ENCODE peak calls at places on chromosomes 16 and 17, in nine cellular contexts. H, D, K, A, V, N, X, L and C are unnamed samples.

GRCh38 chr16:50067290-50067853 is 1.6 kb downstream of the HEATR3 start:
- DNase-seq in H (peak; percentile 61), D (peak; percentile 23), L (peak; percentile 31), A (peak; percentile 71), V (peak; percentile 75), K (no peak), X (no peak), N (peak; percentile 48), C (peak; percentile 48)

GRCh38 chr16:84677017-84677803 is 22.6 kb upstream of the USP10 start:
- DNase-seq in H (no peak), D (no peak), X (no peak), V (no peak), N (no peak), L (peak; percentile 37), K (no peak), A (no peak), C (no peak)

GRCh38 chr17:7854851-7855642 is at the start of gene TMEM88:
- DNase-seq in H (no peak), X (no peak), D (peak; percentile 80), L (peak; percentile 87), V (no peak), K (peak; percentile 14), A (no peak), N (no peak), C (peak; percentile 52)

GRCh38 chr17:55654821-55655220 is 67.8 kb downstream of the TMEM100 start:
- DNase-seq in X (no peak), D (no peak), H (no peak), K (no peak), V (no peak), A (no peak), L (no peak), N (no peak), C (no peak)

GRCh38 chr16:11396241-11397048 is 51.2 kb downstream of the RMI2 start:
- DNase-seq in A (peak; percentile 66), X (peak; percentile 76), N (no peak), L (peak; percentile 89), K (peak; percentile 51), D (peak; percentile 92), V (peak; percentile 69), H (peak; percentile 59), C (peak; percentile 91)

GRCh38 chr16:27640277-27640600 is 90.3 kb downstream of the KATNIP start:
- DNase-seq in A (no peak), D (no peak), K (peak; percentile 32), N (no peak), L (no peak), V (no peak), X (no peak), H (no peak), C (no peak)

GRCh38 chr16:53695070-53695469 is 8.6 kb downstream of the RPGRIP1L start:
- DNase-seq in H (peak; percentile 91), L (no peak), X (no peak), K (no peak), D (no peak), V (no peak), A (no peak), N (no peak), C (no peak)

GRCh38 chr17:16929757-16930520 is 42.0 kb downstream of the TNFRSF13B start:
- DNase-seq in L (peak; percentile 63), X (no peak), D (no peak), N (no peak), H (no peak), K (no peak), V (no peak), A (no peak), C (no peak)

GRCh38 chr17:18946536-18946935 is 5.4 kb upstream of the SLC5A10 start:
- DNase-seq in D (no peak), A (no peak), N (no peak), K (no peak), L (no peak), V (no peak), X (no peak), H (no peak), C (no peak)

GRCh38 chr16:4200000-4200780 is 41.7 kb downstream of the SRL start:
- DNase-seq in A (peak; percentile 56), H (peak; percentile 58), X (peak; percentile 84), K (peak; percentile 55), L (no peak), N (no peak), D (peak; percentile 77), V (peak; percentile 72), C (peak; percentile 80)

GRCh38 chr17:57355090-57355859 is 99.0 kb downstream of the MSI2 start:
- DNase-seq in L (no peak), V (peak; percentile 28), A (peak; percentile 47), N (no peak), D (no peak), X (no peak), K (no peak), H (no peak), C (no peak)

GRCh38 chr16:27233731-27234130 is 30.4 kb downstream of the KDM8 start:
- DNase-seq in K (no peak), A (peak; percentile 44), D (no peak), L (peak; percentile 73), X (no peak), H (no peak), N (no peak), V (no peak), C (no peak)

DNA sequence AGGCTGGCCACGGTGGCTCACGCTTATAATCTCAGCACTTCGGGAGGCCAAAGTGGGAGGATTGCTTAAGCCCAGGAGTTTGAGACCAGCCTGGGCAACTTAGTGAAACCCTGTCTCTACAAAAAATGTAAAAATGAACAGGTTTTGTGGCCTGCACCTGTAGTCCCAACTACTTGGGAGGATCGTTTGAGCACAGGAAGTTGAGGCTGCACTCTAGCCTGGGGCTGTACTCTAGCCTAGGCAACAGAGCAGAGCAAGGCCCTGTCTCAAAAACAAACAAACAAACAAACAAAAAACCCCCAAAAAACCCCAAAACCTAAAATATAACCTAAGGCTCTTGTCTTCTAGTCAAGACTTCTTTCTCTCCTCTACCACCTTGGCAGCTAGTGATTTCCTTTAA is 7.4 kb upstream of the HIGD1B start:
- DNase-seq in H (no peak), L (no peak), N (no peak), D (no peak), V (no peak), K (no peak), A (no peak), X (no peak), C (no peak)
- TF ChIP-seq CTCF in H (no peak), L (no peak), N (no peak), D (no peak), V (no peak), K (no peak), A (no peak), X (no peak), C (no peak)

GRCh38 chr16:2084688-2085625 is 37.2 kb downstream of the TSC2 start:
- DNase-seq in V (no peak), K (no peak), L (no peak), A (no peak), H (no peak), D (no peak), X (no peak), N (no peak), C (no peak)
- TF ChIP-seq CTCF in V (no peak), K (no peak), L (no peak), A (no peak), H (no peak), D (no peak), X (no peak), N (no peak), C (no peak)

GRCh38 chr17:33745047-33745783 is 452.1 kb upstream of the ASIC2 start:
- DNase-seq in K (no peak), V (no peak), N (no peak), L (no peak), X (no peak), H (no peak), D (no peak), A (no peak), C (no peak)

GRCh38 chr17:33739714-33740113 is 446.6 kb upstream of the ASIC2 start:
- DNase-seq in D (no peak), V (no peak), H (no peak), A (no peak), L (no peak), X (no peak), N (no peak), K (no peak), C (no peak)
- TF ChIP-seq CTCF in D (no peak), V (no peak), H (no peak), A (no peak), L (no peak), X (no peak), N (no peak), K (no peak), C (peak; percentile 23)

GRCh38 chr17:70716551-70716950 is 547.2 kb downstream of the KCNJ2 start:
- DNase-seq in X (no peak), A (no peak), D (no peak), L (no peak), V (no peak), H (no peak), K (no peak), N (no peak), C (no peak)
- TF ChIP-seq CTCF in X (no peak), A (no peak), D (no peak), L (no peak), V (no peak), H (no peak), K (no peak), N (no peak), C (no peak)

GRCh38 chr17:60392042-60392844 is at the start of gene USP32:
- DNase-seq in N (peak; percentile 87), A (peak; percentile 94), X (peak; percentile 99), H (peak; percentile 97), K (peak; percentile 98), D (peak; percentile 99), L (peak; percentile 100), V (peak; percentile 100), C (peak; percentile 96)
- TF ChIP-seq CTCF in N (no peak), A (peak; percentile 28), X (peak; percentile 41), H (peak; percentile 60), K (no peak), D (no peak), L (peak; percentile 34), V (no peak), C (no peak)

DNA sequence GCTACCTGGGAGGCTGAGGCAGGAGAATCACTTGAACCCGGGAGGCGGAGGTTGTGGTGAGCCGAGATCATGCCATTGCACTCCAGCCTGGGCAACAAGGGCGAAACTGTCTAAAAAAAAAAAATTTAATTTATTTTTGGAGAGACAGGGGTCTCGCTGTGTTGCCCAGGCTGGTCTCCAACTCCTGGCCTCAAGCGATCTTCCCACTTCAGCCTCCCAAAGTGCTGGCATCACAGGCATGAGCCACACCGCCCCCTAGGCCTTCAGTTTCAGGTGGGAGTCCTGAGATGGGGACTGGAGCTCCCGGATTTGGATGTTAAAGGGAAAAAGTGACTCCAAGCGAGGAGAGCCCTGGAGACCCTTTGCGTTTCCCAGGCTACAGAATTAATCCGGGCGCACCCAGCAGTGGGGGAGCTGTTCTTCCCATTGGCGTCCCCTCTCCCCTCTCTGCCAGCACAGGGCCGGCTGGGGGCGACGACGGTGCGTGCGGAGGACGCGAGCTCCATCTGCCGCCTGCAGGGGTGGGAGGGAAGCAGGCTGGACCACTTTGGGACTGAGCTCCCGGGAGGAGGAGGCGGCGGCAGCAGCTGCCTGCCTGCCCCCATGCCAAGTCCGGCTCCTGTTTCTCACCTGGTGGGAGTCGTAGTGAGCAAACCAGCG is 49.3 kb upstream of the USP7 start:
- DNase-seq in A (no peak), K (no peak), X (no peak), L (no peak), V (peak; percentile 10), D (peak; percentile 60), N (no peak), H (no peak), C (peak; percentile 50)
- TF ChIP-seq CTCF in A (no peak), K (no peak), X (no peak), L (no peak), V (no peak), D (no peak), N (peak; percentile 27), H (peak; percentile 41), C (peak; percentile 10)

GRCh38 chr17:70629902-70630301 is 460.6 kb downstream of the KCNJ2 start:
- DNase-seq in K (no peak), V (peak; percentile 6), H (no peak), A (peak; percentile 7), L (no peak), N (no peak), D (no peak), X (no peak), C (no peak)
- TF ChIP-seq CTCF in K (no peak), V (peak; percentile 27), H (peak; percentile 67), A (peak; percentile 60), L (no peak), N (no peak), D (no peak), X (no peak), C (no peak)